ENCODE peak calls at places on chromosome 17, in ten cellular contexts. P, T, D, H, V, Q, B, S, J and U are unnamed samples.

GRCh38 chr17:16929281-16929680 is 42.6 kb downstream of the TNFRSF13B start:
- DNase-seq in P (no peak), T (no peak), D (no peak), H (no peak), V (no peak), Q (peak), B (no peak), S (no peak), J (no peak), U (no peak)

GRCh38 chr17:17815062-17815406 is 21.8 kb downstream of the SREBF1 start:
- DNase-seq in P (peak), T (no peak), D (no peak), H (no peak), V (no peak), Q (no peak), B (no peak), S (no peak), J (no peak), U (no peak)

GRCh38 chr17:81685108-81685507 is 1.3 kb downstream of the HGS start:
- DNase-seq in P (no peak), T (no peak), D (no peak), H (peak), V (no peak), Q (no peak), B (peak), S (no peak), J (no peak), U (peak)

GRCh38 chr17:49557204-49558024 is 18.3 kb upstream of the NXPH3 start:
- DNase-seq in P (peak), T (no peak), D (peak), H (peak), V (no peak), Q (peak), B (no peak), S (no peak), J (no peak), U (no peak)

GRCh38 chr17:72386619-72387237 is 265.9 kb downstream of the SOX9 start:
- DNase-seq in P (no peak), T (no peak), D (peak), H (no peak), V (no peak), Q (no peak), B (no peak), S (no peak), J (no peak), U (no peak)

GRCh38 chr17:10316986-10317834 is 55.6 kb downstream of the MYH13 start:
- DNase-seq in P (peak), T (no peak), D (peak), H (no peak), V (peak), Q (no peak), B (no peak), S (peak), J (no peak), U (no peak)

GRCh38 chr17:49579522-49579921 is 3.9 kb downstream of the NXPH3 start:
- DNase-seq in P (no peak), T (no peak), D (no peak), H (no peak), V (no peak), Q (no peak), B (no peak), S (no peak), J (no peak), U (no peak)

GRCh38 chr17:82338858-82339633 is 5.5 kb upstream of the SECTM1 start:
- DNase-seq in P (no peak), T (no peak), D (peak), H (peak), V (no peak), Q (no peak), B (peak), S (no peak), J (no peak), U (no peak)

GRCh38 chr17:28552201-28552999 is at the start of gene UNC119:
- DNase-seq in P (peak), T (peak), D (no peak), H (peak), V (peak), Q (peak), B (no peak), S (no peak), J (peak), U (no peak)

GRCh38 chr17:4566785-4567184 is 6.4 kb upstream of the GGT6 start:
- DNase-seq in P (peak), T (no peak), D (peak), H (peak), V (no peak), Q (no peak), B (no peak), S (no peak), J (no peak), U (no peak)

GRCh38 chr17:74274703-74275340 is 788 bp downstream of the DNAI2 start:
- DNase-seq in P (no peak), T (no peak), D (no peak), H (no peak), V (no peak), Q (no peak), B (no peak), S (no peak), J (no peak), U (no peak)

GRCh38 chr17:73508057-73508930 is 136.0 kb downstream of the SDK2 start:
- DNase-seq in P (no peak), T (no peak), D (no peak), H (no peak), V (no peak), Q (peak), B (no peak), S (no peak), J (no peak), U (no peak)

GRCh38 chr17:76633628-76634328 is 9.8 kb downstream of the ST6GALNAC1 start:
- DNase-seq in P (no peak), T (no peak), D (no peak), H (no peak), V (no peak), Q (no peak), B (no peak), S (no peak), J (no peak), U (no peak)

GRCh38 chr17:81419333-81419885 is 24.2 kb downstream of the BAHCC1 start:
- DNase-seq in P (peak), T (peak), D (peak), H (peak), V (no peak), Q (peak), B (peak), S (peak), J (no peak), U (peak)

GRCh38 chr17:63075969-63076368 is 109.9 kb downstream of the TANC2 start:
- DNase-seq in P (no peak), T (no peak), D (no peak), H (no peak), V (no peak), Q (no peak), B (no peak), S (no peak), J (no peak), U (no peak)

GRCh38 chr17:55442953-55443683 is 21.5 kb upstream of the MMD start:
- DNase-seq in P (no peak), T (no peak), D (no peak), H (no peak), V (no peak), Q (no peak), B (no peak), S (no peak), J (no peak), U (no peak)

GRCh38 chr17:50634915-50635719 is 436 bp downstream of the ABCC3 start:
- DNase-seq in P (peak), T (no peak), D (no peak), H (no peak), V (no peak), Q (peak), B (no peak), S (no peak), J (no peak), U (no peak)

GRCh38 chr17:69540356-69540755 is 125.9 kb downstream of the MAP2K6 start:
- DNase-seq in P (no peak), T (no peak), D (no peak), H (no peak), V (no peak), Q (no peak), B (peak), S (no peak), J (no peak), U (no peak)

GRCh38 chr17:51000835-51001638 is 119.6 kb downstream of the SPAG9 start:
- DNase-seq in P (peak), T (no peak), D (peak), H (peak), V (no peak), Q (no peak), B (peak), S (no peak), J (no peak), U (no peak)

GRCh38 chr17:50381260-50381815 is 8.3 kb downstream of the EME1 start:
- DNase-seq in P (no peak), T (no peak), D (no peak), H (no peak), V (no peak), Q (no peak), B (no peak), S (no peak), J (no peak), U (no peak)

GRCh38 chr17:50170662-50171370 is 5.0 kb downstream of the SGCA start:
- DNase-seq in P (no peak), T (no peak), D (peak), H (peak), V (no peak), Q (peak), B (no peak), S (no peak), J (no peak), U (no peak)

GRCh38 chr17:81419886-81420768 is 24.9 kb downstream of the BAHCC1 start:
- DNase-seq in P (no peak), T (no peak), D (no peak), H (no peak), V (no peak), Q (peak), B (no peak), S (no peak), J (no peak), U (no peak)

GRCh38 chr17:81371910-81372760 is 23.1 kb upstream of the BAHCC1 start:
- DNase-seq in P (peak), T (no peak), D (peak), H (no peak), V (no peak), Q (peak), B (no peak), S (no peak), J (no peak), U (no peak)

GRCh38 chr17:72977768-72978417 is 114.6 kb downstream of the SLC39A11 start:
- DNase-seq in P (no peak), T (no peak), D (peak), H (no peak), V (no peak), Q (no peak), B (no peak), S (no peak), J (no peak), U (no peak)

GRCh38 chr17:41586863-41587495 is at the start of gene KRT14:
- DNase-seq in P (no peak), T (no peak), D (no peak), H (peak), V (no peak), Q (no peak), B (no peak), S (no peak), J (no peak), U (no peak)

GRCh38 chr17:149897-150575 is 12.7 kb downstream of the SCGB1C2 start:
- DNase-seq in P (no peak), T (no peak), D (no peak), H (no peak), V (peak), Q (no peak), B (no peak), S (no peak), J (no peak), U (no peak)

GRCh38 chr17:59427425-59427921 is 96.0 kb downstream of the YPEL2 start:
- DNase-seq in P (peak), T (no peak), D (peak), H (peak), V (no peak), Q (no peak), B (peak), S (no peak), J (no peak), U (no peak)

GRCh38 chr17:29571883-29572681 is 3.6 kb downstream of the TP53I13 start:
- DNase-seq in P (no peak), T (peak), D (no peak), H (no peak), V (peak), Q (peak), B (no peak), S (no peak), J (no peak), U (no peak)

GRCh38 chr17:38465420-38466345 is 37.4 kb downstream of the ARHGAP23 start:
- DNase-seq in P (no peak), T (peak), D (no peak), H (peak), V (no peak), Q (no peak), B (no peak), S (peak), J (no peak), U (no peak)